ENCODE peak calls at places on chromosomes 7 and 10, in four cellular contexts. One of them, this sample, is unnamed.
A peak's percentile ranks its signal among the peaks of the same experiment; 100 is the strongest.

GRCh38 chr7:100430450-100431285 is 1.0 kb downstream of the MEPCE start:
- DNase-seq in HAP-1: no peak
- DNase-seq in heart right ventricle: no peak
- DNase-seq in tibial artery: peak; percentile 76
- DNase-seq in this sample: peak; percentile 65

GRCh38 chr7:157018997-157019591 is 8.6 kb upstream of the MNX1 start:
- DNase-seq in tibial artery: no peak
- DNase-seq in heart right ventricle: no peak
- DNase-seq in HAP-1: no peak
- DNase-seq in this sample: no peak

GRCh38 chr10:24553051-24553612 is 170.6 kb downstream of the ARHGAP21 start:
- DNase-seq in tibial artery: no peak
- DNase-seq in heart right ventricle: no peak
- DNase-seq in HAP-1: no peak
- DNase-seq in this sample: peak; percentile 52

GRCh38 chr10:23384364-23384763 is 39.8 kb upstream of the C10orf67 start:
- DNase-seq in heart right ventricle: no peak
- DNase-seq in HAP-1: no peak
- DNase-seq in tibial artery: no peak
- DNase-seq in this sample: no peak

GRCh38 chr10:119608316-119609155 is 11.8 kb upstream of the TIAL1 start:
- DNase-seq in HAP-1: peak; percentile 11
- DNase-seq in tibial artery: no peak
- DNase-seq in heart right ventricle: peak; percentile 40
- DNase-seq in this sample: peak; percentile 85

GRCh38 chr10:131858118-131858515 is 42.7 kb upstream of the PPP2R2D start:
- DNase-seq in tibial artery: peak; percentile 62
- DNase-seq in HAP-1: no peak
- DNase-seq in heart right ventricle: no peak
- DNase-seq in this sample: no peak

GRCh38 chr10:110618206-110618605 is 25.9 kb upstream of the RBM20 start:
- DNase-seq in HAP-1: no peak
- DNase-seq in heart right ventricle: no peak
- DNase-seq in tibial artery: no peak
- DNase-seq in this sample: no peak

GRCh38 chr7:85829817-85830432 is 643.1 kb upstream of the SEMA3D start:
- DNase-seq in HAP-1: no peak
- DNase-seq in tibial artery: no peak
- DNase-seq in heart right ventricle: no peak
- DNase-seq in this sample: no peak

GRCh38 chr10:46216003-46216634 is 70.7 kb upstream of the ANTXRL start:
- DNase-seq in tibial artery: no peak
- DNase-seq in HAP-1: no peak
- DNase-seq in heart right ventricle: no peak
- DNase-seq in this sample: no peak

GRCh38 chr7:141184532-141185190 is 110.8 kb downstream of the TMEM178B start:
- DNase-seq in heart right ventricle: no peak
- DNase-seq in tibial artery: no peak
- DNase-seq in HAP-1: no peak
- DNase-seq in this sample: no peak

GRCh38 chr10:23047201-23048050 is 48.0 kb upstream of the MSRB2 start:
- DNase-seq in heart right ventricle: no peak
- DNase-seq in tibial artery: no peak
- DNase-seq in HAP-1: no peak
- DNase-seq in this sample: no peak

GRCh38 chr10:122121059-122121458 is 132.1 kb downstream of the TACC2 start:
- DNase-seq in heart right ventricle: no peak
- DNase-seq in HAP-1: no peak
- DNase-seq in tibial artery: no peak
- DNase-seq in this sample: no peak

GRCh38 chr7:82444220-82445049 is 858 bp upstream of the CACNA2D1 start:
- DNase-seq in tibial artery: no peak
- DNase-seq in HAP-1: no peak
- DNase-seq in heart right ventricle: no peak
- DNase-seq in this sample: no peak

GRCh38 chr7:23895666-23896096 is 185.7 kb downstream of the STK31 start:
- DNase-seq in HAP-1: no peak
- DNase-seq in tibial artery: no peak
- DNase-seq in heart right ventricle: no peak
- DNase-seq in this sample: no peak

GRCh38 chr10:89550509-89550908 is 15.1 kb upstream of the SLC16A12 start:
- DNase-seq in heart right ventricle: peak; percentile 25
- DNase-seq in tibial artery: no peak
- DNase-seq in HAP-1: no peak
- DNase-seq in this sample: no peak

GRCh38 chr10:92208736-92209135 is 82.1 kb downstream of the CPEB3 start:
- DNase-seq in heart right ventricle: no peak
- DNase-seq in HAP-1: no peak
- DNase-seq in tibial artery: no peak
- DNase-seq in this sample: no peak

GRCh38 chr10:49595003-49595712 is 15.0 kb upstream of the SLC18A3 start:
- DNase-seq in tibial artery: no peak
- DNase-seq in heart right ventricle: no peak
- DNase-seq in HAP-1: no peak
- DNase-seq in this sample: no peak

GRCh38 chr7:64874114-64874513 is 29.0 kb upstream of the ZNF273 start:
- DNase-seq in HAP-1: no peak
- DNase-seq in tibial artery: no peak
- DNase-seq in heart right ventricle: no peak
- DNase-seq in this sample: no peak

GRCh38 chr7:131011976-131012375 is 278.0 kb upstream of the KLF14 start:
- DNase-seq in HAP-1: peak; percentile 94
- DNase-seq in tibial artery: no peak
- DNase-seq in heart right ventricle: no peak
- DNase-seq in this sample: no peak

GRCh38 chr7:77415822-77416620 is at the start of gene GSAP:
- DNase-seq in tibial artery: peak; percentile 77
- DNase-seq in HAP-1: no peak
- DNase-seq in heart right ventricle: peak; percentile 67
- DNase-seq in this sample: peak; percentile 72

GRCh38 chr7:83648464-83649241 is at the start of gene SEMA3E:
- DNase-seq in HAP-1: peak; percentile 43
- DNase-seq in heart right ventricle: no peak
- DNase-seq in tibial artery: no peak
- DNase-seq in this sample: no peak

GRCh38 chr7:83649701-83650100 is 762 bp upstream of the SEMA3E start:
- DNase-seq in heart right ventricle: no peak
- DNase-seq in tibial artery: no peak
- DNase-seq in HAP-1: peak; percentile 55
- DNase-seq in this sample: no peak

GRCh38 chr7:83655951-83656556 is 7.1 kb upstream of the SEMA3E start:
- DNase-seq in heart right ventricle: no peak
- DNase-seq in tibial artery: no peak
- DNase-seq in HAP-1: peak; percentile 60
- DNase-seq in this sample: peak; percentile 42

DNA sequence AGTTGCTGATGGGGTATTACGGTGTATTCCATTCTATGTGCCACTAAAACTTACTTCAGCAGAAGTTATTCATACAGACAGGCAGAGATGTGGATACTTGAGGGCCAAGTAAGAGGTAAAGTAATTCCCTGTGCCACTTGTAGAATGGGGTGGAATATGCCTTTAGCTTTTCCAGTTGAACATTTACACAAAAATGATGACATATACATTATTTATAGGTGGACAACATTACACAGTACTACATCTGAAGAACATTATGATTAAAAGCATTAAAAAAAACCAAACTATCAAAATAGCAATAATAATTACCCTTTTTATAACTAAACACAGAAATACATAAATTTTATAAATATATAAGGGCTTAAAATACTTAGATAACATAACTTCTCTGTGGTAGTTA is 3.5 kb upstream of the SEMA3E start:
- DNase-seq in tibial artery: no peak
- DNase-seq in heart right ventricle: no peak
- DNase-seq in HAP-1: no peak
- DNase-seq in this sample: no peak
- H3K36me3 ChIP-seq in tibial artery: no peaks in the 10 kb centered on the region
- H3K36me3 ChIP-seq in heart right ventricle: no peaks in the 10 kb centered on the region
- H3K36me3 ChIP-seq in HAP-1: no peaks in the 10 kb centered on the region
- H3K36me3 ChIP-seq in this sample: no peaks in the 10 kb centered on the region

DNA sequence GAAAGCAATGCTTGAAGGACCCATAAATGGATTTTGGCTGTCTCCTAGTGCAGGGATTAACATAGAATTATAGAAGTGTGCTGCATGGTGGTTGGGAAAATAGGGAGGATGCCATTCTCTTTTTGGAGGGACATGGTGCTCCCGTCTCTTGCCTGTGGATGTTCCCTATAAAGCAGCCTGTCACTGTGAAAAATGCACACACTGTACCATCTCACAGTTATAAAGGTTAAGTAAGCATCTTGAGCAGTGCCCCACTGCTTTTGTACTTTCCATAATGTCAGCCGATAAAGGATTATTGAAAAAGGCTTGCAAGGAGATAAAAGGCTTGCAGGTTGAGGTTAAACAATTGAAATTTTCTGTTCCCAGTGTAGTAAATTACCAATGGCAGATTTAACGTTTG is 263.0 kb downstream of the AUTS2 start:
- DNase-seq in HAP-1: peak; percentile 29
- DNase-seq in heart right ventricle: no peak
- DNase-seq in tibial artery: no peak
- DNase-seq in this sample: no peak
- H3K36me3 ChIP-seq in HAP-1: no peaks in the 10 kb centered on the region
- H3K36me3 ChIP-seq in heart right ventricle: no peaks in the 10 kb centered on the region
- H3K36me3 ChIP-seq in tibial artery: no peaks in the 10 kb centered on the region
- H3K36me3 ChIP-seq in this sample: no peaks in the 10 kb centered on the region

DNA sequence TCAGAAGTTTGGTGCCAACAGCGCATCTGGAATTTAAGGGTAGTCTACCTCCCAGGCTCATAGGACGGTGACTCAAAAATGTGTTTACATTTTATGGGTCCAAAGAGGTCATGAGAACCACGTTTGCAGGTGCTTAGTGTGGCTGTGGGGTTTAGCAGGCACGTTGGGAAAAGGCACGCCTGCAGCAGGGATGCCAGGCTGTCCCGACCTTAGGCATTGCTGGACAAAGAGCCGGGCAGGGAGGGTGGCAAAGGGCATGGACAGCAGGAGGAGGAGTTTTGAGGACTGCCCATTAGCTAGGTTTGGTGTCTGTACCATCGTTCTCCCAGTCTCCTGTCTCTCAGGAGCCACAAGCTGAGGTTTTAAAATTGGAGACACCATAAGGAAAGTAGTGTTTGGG is 104.4 kb downstream of the TRRAP start:
- DNase-seq in tibial artery: no peak
- DNase-seq in HAP-1: no peak
- DNase-seq in heart right ventricle: no peak
- DNase-seq in this sample: no peak
- H3K36me3 ChIP-seq in tibial artery: peaks cover 78% of the 10 kb centered on the region
- H3K36me3 ChIP-seq in HAP-1: peaks cover 86% of the 10 kb centered on the region
- H3K36me3 ChIP-seq in heart right ventricle: peaks cover 100% of the 10 kb centered on the region
- H3K36me3 ChIP-seq in this sample: no peaks in the 10 kb centered on the region

DNA sequence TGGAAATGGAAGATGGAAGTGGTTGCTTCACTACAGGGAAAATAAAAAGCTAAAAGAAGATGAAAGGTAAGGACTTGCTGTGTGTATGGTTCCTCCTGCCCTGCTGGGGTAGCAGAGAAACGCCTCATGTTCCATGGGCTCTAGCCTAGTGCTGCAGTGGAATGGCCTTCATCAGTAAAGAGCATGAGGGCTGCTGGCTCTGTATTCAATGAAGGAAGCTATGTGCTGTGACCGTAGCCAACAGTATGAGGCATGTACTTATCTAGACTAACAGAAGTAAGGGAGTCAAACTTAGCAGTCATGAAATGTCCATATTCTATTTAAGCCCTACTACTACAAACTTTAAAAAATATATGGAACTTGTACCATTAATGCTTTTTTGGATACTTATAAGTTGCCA is 54.3 kb downstream of the GDI2 start:
- DNase-seq in tibial artery: no peak
- DNase-seq in HAP-1: no peak
- DNase-seq in heart right ventricle: no peak
- DNase-seq in this sample: no peak
- H3K36me3 ChIP-seq in tibial artery: peaks cover 24% of the 10 kb centered on the region
- H3K36me3 ChIP-seq in HAP-1: peaks cover 63% of the 10 kb centered on the region
- H3K36me3 ChIP-seq in heart right ventricle: peaks cover 97% of the 10 kb centered on the region
- H3K36me3 ChIP-seq in this sample: peaks cover 60% of the 10 kb centered on the region

DNA sequence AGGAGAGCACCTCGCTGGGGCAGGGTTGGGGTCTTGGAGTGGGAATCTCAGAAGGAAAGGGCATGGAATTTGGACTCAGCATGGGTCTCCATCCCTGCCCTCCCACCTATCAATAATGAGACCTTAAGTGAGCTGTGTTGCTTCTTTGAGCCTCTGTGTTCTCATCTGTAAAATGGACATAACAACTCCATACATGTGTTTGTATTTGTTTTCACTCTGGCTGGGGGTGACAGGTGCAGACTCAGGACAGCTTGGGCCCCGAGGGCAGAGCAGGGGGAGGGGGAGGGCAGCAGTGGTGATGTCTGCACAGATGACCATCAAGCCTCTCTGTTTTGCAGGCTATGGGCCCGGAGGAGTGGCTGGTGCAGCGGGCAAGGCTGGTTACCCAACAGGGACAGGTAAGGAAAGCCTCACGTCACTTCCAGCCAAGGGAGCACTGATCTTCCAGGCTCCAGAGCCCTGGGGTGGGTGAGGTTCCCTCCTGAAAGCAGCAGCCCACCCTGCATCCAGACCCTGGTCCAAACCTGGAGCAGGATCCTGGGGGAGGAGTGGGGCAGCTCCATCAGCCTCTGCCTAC is 19.9 kb downstream of the ELN start:
- DNase-seq in HAP-1: no peak
- DNase-seq in tibial artery: no peak
- DNase-seq in heart right ventricle: no peak
- DNase-seq in this sample: no peak
- H3K36me3 ChIP-seq in HAP-1: no peaks in the 10 kb centered on the region
- H3K36me3 ChIP-seq in tibial artery: peaks cover 94% of the 10 kb centered on the region
- H3K36me3 ChIP-seq in heart right ventricle: peaks cover 8% of the 10 kb centered on the region
- H3K36me3 ChIP-seq in this sample: no peaks in the 10 kb centered on the region

GRCh38 chr7:158907390-158907789 is 51.0 kb downstream of the DYNC2I1 start:
- DNase-seq in heart right ventricle: no peak
- DNase-seq in tibial artery: no peak
- DNase-seq in HAP-1: no peak
- DNase-seq in this sample: no peak
- H3K36me3 ChIP-seq in heart right ventricle: peaks cover 62% of the 10 kb centered on the region
- H3K36me3 ChIP-seq in tibial artery: peaks cover 30% of the 10 kb centered on the region
- H3K36me3 ChIP-seq in HAP-1: peaks cover under 1% of the 10 kb centered on the region
- H3K36me3 ChIP-seq in this sample: no peaks in the 10 kb centered on the region

GRCh38 chr7:99344061-99344647 is 18.5 kb downstream of the ARPC1A start:
- DNase-seq in tibial artery: no peak
- DNase-seq in heart right ventricle: no peak
- DNase-seq in HAP-1: no peak
- DNase-seq in this sample: no peak
- H3K36me3 ChIP-seq in tibial artery: peaks cover 33% of the 10 kb centered on the region
- H3K36me3 ChIP-seq in heart right ventricle: peaks cover 100% of the 10 kb centered on the region
- H3K36me3 ChIP-seq in HAP-1: peaks cover 77% of the 10 kb centered on the region
- H3K36me3 ChIP-seq in this sample: no peaks in the 10 kb centered on the region